ENCODE peak calls at places on chromosome 3, in four cellular contexts. S, N, T and D are unnamed samples.

GRCh38 chr3:62368705-62369475 is 4.5 kb downstream of the FEZF2 start:
- DNase-seq in T (no peak), S (peak), N (no peak), D (no peak)

GRCh38 chr3:104632947-104633346 is 733.8 kb upstream of the ALCAM start:
- DNase-seq in S (no peak), T (no peak), N (no peak), D (no peak)

GRCh38 chr3:144774897-144775296 is 803.3 kb downstream of the DIPK2A start:
- DNase-seq in N (no peak), S (no peak), T (peak), D (no peak)

GRCh38 chr3:125128861-125129501 is 73.2 kb upstream of the HEG1 start:
- DNase-seq in S (no peak), N (no peak), T (peak), D (no peak)

GRCh38 chr3:23713641-23714040 is 92.1 kb upstream of the UBE2E1 start:
- DNase-seq in T (peak), S (no peak), N (no peak), D (no peak)

GRCh38 chr3:170204023-170204472 is 18.2 kb upstream of the PRKCI start:
- DNase-seq in T (no peak), N (no peak), S (no peak), D (no peak)

GRCh38 chr3:149816986-149817385 is 4.0 kb downstream of the RNF13 start:
- DNase-seq in T (no peak), N (no peak), S (no peak), D (no peak)

GRCh38 chr3:34703058-34703457 is 904.6 kb downstream of the PDCD6IP start:
- DNase-seq in N (no peak), T (no peak), S (no peak), D (no peak)

GRCh38 chr3:126558336-126559071 is at the start of gene C3orf22:
- DNase-seq in T (no peak), N (peak), S (peak), D (no peak)

GRCh38 chr3:43155464-43156121 is 49.7 kb upstream of the POMGNT2 start:
- DNase-seq in T (no peak), N (peak), S (peak), D (peak)
- TF ChIP-seq CTCF in T (peak), N (peak), S (peak), D (peak)

GRCh38 chr3:184777566-184778356 is 34.2 kb upstream of the VPS8 start:
- DNase-seq in S (peak), N (peak), T (peak), D (peak)
- TF ChIP-seq CTCF in S (peak), N (peak), T (peak), D (peak)

GRCh38 chr3:117997201-117998049 is 1037.2 kb downstream of the IGSF11 start:
- DNase-seq in T (peak), N (peak), S (peak), D (peak)
- TF ChIP-seq CTCF in T (peak), N (peak), S (peak), D (peak)

DNA sequence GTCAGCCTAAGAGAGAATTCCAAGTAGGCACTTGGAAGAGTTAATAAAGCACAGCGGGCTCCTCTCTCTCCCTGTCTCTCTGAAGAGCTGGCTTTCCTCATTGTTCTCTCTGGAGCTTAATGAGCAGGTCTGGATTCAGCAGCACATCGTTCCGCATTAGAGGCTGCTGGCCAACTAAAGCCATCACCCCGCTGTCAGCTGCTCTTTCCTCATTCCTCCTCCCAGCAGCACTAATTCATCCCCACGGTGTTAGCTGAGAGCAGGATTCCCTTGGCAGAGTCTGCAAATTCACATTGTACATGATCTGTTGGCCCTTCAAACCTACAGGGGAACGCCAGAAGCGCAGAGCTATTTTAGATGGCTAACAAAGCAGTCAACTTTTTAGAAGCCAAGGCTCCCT is 44.2 kb downstream of the SGO1 start:
- DNase-seq in T (no peak), S (no peak), N (peak), D (peak)
- TF ChIP-seq CTCF in T (no peak), S (no peak), N (no peak), D (no peak)

GRCh38 chr3:113100063-113100462 is 109.3 kb downstream of the GTPBP8 start:
- DNase-seq in N (no peak), T (no peak), S (no peak), D (no peak)

GRCh38 chr3:113094514-113094913 is 103.7 kb downstream of the GTPBP8 start:
- DNase-seq in T (no peak), N (no peak), S (no peak), D (no peak)

GRCh38 chr3:113097821-113098516 is 107.2 kb downstream of the GTPBP8 start:
- DNase-seq in S (no peak), N (no peak), T (peak), D (no peak)

GRCh38 chr3:113092746-113093145 is 102.0 kb downstream of the GTPBP8 start:
- DNase-seq in N (no peak), S (no peak), T (no peak), D (no peak)

GRCh38 chr3:113096158-113096893 is 105.5 kb downstream of the GTPBP8 start:
- DNase-seq in T (no peak), N (no peak), S (no peak), D (no peak)
- TF ChIP-seq CTCF in T (no peak), N (no peak), S (no peak), D (no peak)

DNA sequence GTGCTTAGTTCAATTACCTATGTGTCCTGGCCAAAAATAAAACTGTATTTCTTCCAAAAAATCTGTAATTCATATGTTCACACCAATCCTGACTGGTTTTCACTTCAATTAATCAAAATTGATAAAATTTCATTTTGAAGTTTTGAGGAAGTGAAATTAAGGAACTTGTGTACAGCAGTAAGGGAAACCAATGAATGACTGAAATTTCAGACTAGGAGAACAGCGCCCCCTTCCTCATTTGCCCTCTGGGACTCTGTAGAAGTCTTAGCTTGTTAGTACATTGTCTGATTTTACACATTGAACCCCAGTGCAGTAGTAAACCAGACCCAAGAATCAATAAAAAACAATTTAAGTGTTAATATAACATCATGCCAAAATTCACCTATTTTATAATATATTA is 495.3 kb upstream of the AGTR1 start:
- DNase-seq in S (no peak), T (no peak), N (no peak), D (no peak)
- TF ChIP-seq CTCF in S (no peak), T (no peak), N (no peak), D (no peak)